ENCODE peak calls at places on chromosomes 1 and 21, in four cellular contexts. B is iPS DF 6.9, T is gastrocnemius medialis, R is heart right ventricle. Q is an unnamed sample. For H3K27me3, the result is how much of the 10 kb centered on the place peaks cover.

GRCh38 chr1:155379180-155379876 is 58.6 kb downstream of the RUSC1 start:
- DNase-seq in T (no peak), B (no peak), R (peak), Q (no peak)

GRCh38 chr1:198173832-198174231 is 17.0 kb downstream of the NEK7 start:
- DNase-seq in T (no peak), R (no peak), B (no peak), Q (no peak)

GRCh38 chr1:52658795-52659194 is 25.8 kb downstream of the SHISAL2A start:
- DNase-seq in T (peak), R (no peak), B (no peak), Q (no peak)

GRCh38 chr1:221035680-221036153 is 156.5 kb downstream of the HLX start:
- DNase-seq in T (peak), B (peak), R (peak), Q (no peak)

GRCh38 chr21:37176716-37177115 is 90.4 kb downstream of the VPS26C start:
- DNase-seq in T (no peak), R (no peak), B (no peak), Q (no peak)

GRCh38 chr1:45012639-45013278 is 705 bp downstream of the UROD start:
- DNase-seq in T (peak), R (peak), B (no peak), Q (peak)

GRCh38 chr1:43144228-43144627 is 27.9 kb downstream of the EBNA1BP2 start:
- DNase-seq in R (no peak), T (no peak), B (no peak), Q (no peak)

GRCh38 chr1:160795951-160796383 is at the start of gene LY9:
- DNase-seq in T (peak), B (no peak), R (no peak), Q (no peak)

GRCh38 chr1:16984717-16985116 is 4.3 kb upstream of the MFAP2 start:
- DNase-seq in T (peak), B (no peak), R (peak), Q (peak)

GRCh38 chr1:153375511-153375910 is at the start of gene S100A12:
- DNase-seq in B (no peak), T (no peak), R (no peak), Q (peak)

GRCh38 chr1:214135886-214136285 is 145.1 kb upstream of the SMYD2 start:
- DNase-seq in T (no peak), R (no peak), B (no peak), Q (no peak)

GRCh38 chr1:237386362-237387143 is 344.6 kb downstream of the RYR2 start:
- DNase-seq in B (peak), T (no peak), R (no peak), Q (no peak)

GRCh38 chr1:29756901-29757729 is 520.8 kb downstream of the PTPRU start:
- DNase-seq in B (no peak), T (no peak), R (no peak), Q (no peak)

GRCh38 chr1:239308701-239309333 is 77.6 kb upstream of the CHRM3 start:
- DNase-seq in T (no peak), B (peak), R (peak), Q (no peak)

GRCh38 chr1:53372501-53372951 is 44.7 kb upstream of the LRP8 start:
- DNase-seq in R (no peak), T (no peak), B (no peak), Q (peak)

GRCh38 chr21:45282283-45283018 is 5.2 kb downstream of the POFUT2 start:
- DNase-seq in R (no peak), T (no peak), B (no peak), Q (peak)

GRCh38 chr1:201426395-201427310 is 5.1 kb upstream of the TNNI1 start:
- DNase-seq in T (peak), R (peak), B (no peak), Q (no peak)

GRCh38 chr1:13814131-13814530 is 114.1 kb downstream of the PRDM2 start:
- DNase-seq in R (no peak), B (no peak), T (no peak), Q (no peak)

GRCh38 chr1:12180315-12180714 is 13.5 kb downstream of the TNFRSF1B start:
- DNase-seq in B (no peak), R (peak), T (peak), Q (peak)

GRCh38 chr1:62601412-62601971 is 4.2 kb downstream of the ANGPTL3 start:
- DNase-seq in B (no peak), R (no peak), T (no peak), Q (no peak)

GRCh38 chr1:205538211-205538840 is 33.9 kb downstream of the CDK18 start:
- DNase-seq in R (no peak), T (no peak), B (no peak), Q (no peak)

GRCh38 chr1:96918406-96918805 is 196.8 kb downstream of the PTBP2 start:
- DNase-seq in R (no peak), B (no peak), T (no peak), Q (no peak)

GRCh38 chr1:16009678-16010077 is 5.6 kb downstream of the SRARP start:
- DNase-seq in T (peak), R (no peak), B (no peak), Q (no peak)

GRCh38 chr1:197269053-197269452 is 1.0 kb downstream of the CRB1 start:
- DNase-seq in T (no peak), R (peak), B (no peak), Q (no peak)

GRCh38 chr1:70587803-70588465 is 176.9 kb downstream of the CTH start:
- DNase-seq in B (no peak), T (no peak), R (no peak), Q (no peak)

GRCh38 chr1:89035080-89035479 is 12.4 kb upstream of the GBP3 start:
- DNase-seq in T (no peak), B (no peak), R (no peak), Q (no peak)

GRCh38 chr1:198845851-198846250 is 207.0 kb downstream of the PTPRC start:
- DNase-seq in B (no peak), R (no peak), T (no peak), Q (no peak)

GRCh38 chr1:44405804-44406743 is 1.0 kb downstream of the RNF220 start:
- DNase-seq in T (no peak), B (no peak), R (no peak), Q (peak)

GRCh38 chr1:39499668-39500067 is 8.2 kb downstream of the BMP8A start:
- DNase-seq in R (peak), T (no peak), B (no peak), Q (no peak)

GRCh38 chr1:7069888-7070287 is 284.6 kb downstream of the CAMTA1 start:
- DNase-seq in T (no peak), B (peak), R (no peak), Q (no peak)

GRCh38 chr1:7068552-7068951 is 283.3 kb downstream of the CAMTA1 start:
- DNase-seq in T (no peak), B (no peak), R (no peak), Q (no peak)

DNA sequence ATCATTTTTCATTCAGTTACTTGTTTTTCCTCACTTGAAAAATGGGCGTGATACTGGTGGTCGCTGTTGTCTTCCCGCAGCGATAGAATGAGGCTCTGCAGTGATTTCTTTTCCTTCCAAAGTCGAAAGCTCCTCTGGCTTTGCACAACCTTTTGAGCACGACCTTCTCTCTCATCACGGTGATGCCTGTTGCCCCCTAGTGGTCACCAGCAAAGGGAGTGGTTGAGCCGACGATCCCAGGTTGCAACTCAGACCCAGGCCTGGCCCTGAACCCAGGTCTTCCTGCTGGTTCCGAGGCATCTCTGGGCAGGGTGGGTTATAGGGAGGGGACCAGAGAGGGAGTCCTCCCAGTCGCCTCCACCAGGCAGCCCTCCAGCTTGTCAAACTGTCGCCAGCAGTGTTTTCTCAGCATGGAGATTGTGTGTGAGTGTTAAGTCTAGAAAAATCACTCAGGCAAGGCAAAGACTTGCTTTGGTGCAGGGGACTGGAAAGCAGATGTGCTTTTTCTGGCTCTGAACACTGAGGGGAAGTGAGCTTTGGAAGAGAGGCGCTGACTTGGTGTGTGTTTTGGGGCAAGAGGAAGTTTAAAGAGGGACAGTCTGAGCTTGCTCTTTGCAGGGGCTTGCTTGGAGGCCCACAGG is 285.3 kb downstream of the CAMTA1 start:
- DNase-seq in B (peak), T (peak), R (peak), Q (peak)
- H3K4me3 ChIP-seq in B (peak), T (peak), R (peak), Q (peak)

GRCh38 chr1:156673387-156674121 is 3.7 kb downstream of the NES start:
- DNase-seq in B (peak), T (no peak), R (no peak), Q (no peak)

GRCh38 chr1:156676450-156676819 is 772 bp downstream of the NES start:
- DNase-seq in R (no peak), B (no peak), T (no peak), Q (no peak)

GRCh38 chr1:156676820-156677615 is at the start of gene NES:
- DNase-seq in B (no peak), T (no peak), R (peak), Q (peak)

GRCh38 chr1:156675715-156676311 is 1.4 kb downstream of the NES start:
- DNase-seq in B (no peak), T (no peak), R (peak), Q (no peak)

GRCh38 chr1:156675271-156675708 is 1.9 kb downstream of the NES start:
- DNase-seq in B (no peak), R (no peak), T (no peak), Q (no peak)
- H3K27me3 ChIP-seq in B (under half), R (under half), T (under half), Q (under half)

DNA sequence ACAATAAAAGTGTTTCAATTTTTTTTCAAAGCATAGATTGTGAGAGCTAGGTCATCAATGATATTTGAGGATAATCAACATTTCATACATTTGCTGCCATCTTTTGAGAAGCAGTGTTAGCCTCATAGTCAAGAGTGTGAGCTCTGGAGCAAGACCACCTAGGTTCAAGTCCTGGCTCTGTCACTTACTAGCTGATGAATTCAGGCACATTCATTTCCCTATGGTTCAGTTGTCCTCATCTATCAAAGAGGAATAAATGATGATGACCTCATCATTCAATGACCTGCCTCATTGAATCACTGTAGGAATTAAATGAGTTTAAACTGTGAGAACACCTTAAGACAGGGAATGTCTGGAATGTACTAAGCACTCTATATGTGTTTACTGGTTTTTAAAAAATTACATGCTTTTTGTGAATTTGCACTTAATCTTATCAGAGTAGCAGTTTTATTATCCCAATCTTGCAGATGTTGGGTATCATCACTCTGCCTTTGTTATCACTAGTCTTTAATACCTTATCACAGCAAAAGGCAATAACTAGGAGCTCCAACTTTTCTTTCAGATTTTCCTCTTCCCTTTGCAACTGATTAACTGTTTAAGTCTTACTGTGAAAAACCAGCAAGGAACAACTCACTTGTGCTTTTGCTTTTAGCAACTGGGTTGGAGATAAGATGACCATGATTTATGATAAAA is 47.4 kb downstream of the SLC30A10 start:
- DNase-seq in R (no peak), B (no peak), T (no peak), Q (no peak)
- H3K27ac ChIP-seq in R (no peak), B (no peak), T (no peak), Q (no peak)

DNA sequence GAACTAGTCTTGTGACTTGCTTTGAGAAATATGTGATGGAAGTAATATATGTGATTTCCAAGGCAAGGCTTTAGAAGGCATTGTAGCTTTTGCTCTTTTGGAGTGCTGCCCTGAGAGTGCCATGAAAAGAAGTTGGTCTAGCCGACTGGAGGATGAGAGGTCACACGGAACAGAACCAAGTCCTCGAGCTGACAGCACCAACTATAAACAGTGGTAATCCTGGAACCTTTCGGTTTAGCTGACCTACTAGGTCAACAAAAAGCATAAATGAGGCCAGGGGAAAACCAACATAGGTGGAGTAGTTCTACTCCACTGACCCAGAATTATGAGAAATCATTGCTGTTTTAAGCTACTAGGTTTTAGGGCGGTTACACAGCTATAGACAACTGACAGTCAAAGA is 1.4 kb downstream of the SELENOF start:
- DNase-seq in R (no peak), T (no peak), B (no peak), Q (no peak)
- H3K4me3 ChIP-seq in R (peak), T (peak), B (no peak), Q (peak)

GRCh38 chr1:119007672-119008482 is 19.7 kb upstream of the TBX15 start:
- DNase-seq in R (no peak), T (no peak), B (no peak), Q (no peak)
- H3K27me3 ChIP-seq in R (half or more), T (under half), B (half or more), Q (under half)